ENCODE peak calls at places on chromosome 11, in six cellular contexts. M is stimulated activated CD8-positive, alpha-beta memory T cell treated with anti-CD3 and anti-CD28 coated beads, Interleukin-15, amount 100 ng/mL, for 24 hours; Q is stimulated activated CD4-positive, alpha-beta T cell treated with anti-CD3 and anti-CD28 coated beads, Interleukin-4, amount 100 ng/mL, for 48 hours; D is fibroblast of gingiva; B is NCI-H1105; O is activated naive CD8-positive, alpha-beta T cell treated with anti-CD3 and anti-CD28 coated beads, Interleukin-2, amount 10 ng/mL, durations not matched to agents 7 days and 5 days. V is an unnamed sample.
A peak's percentile ranks its signal among the peaks of the same experiment; 100 is the strongest.

GRCh38 chr11:65444314-65445051 is 21.9 kb downstream of the NEAT1 start:
- DNase-seq in M (no peak), Q (no peak), D (peak; percentile 72), B (no peak), O (peak; percentile 37), V (peak; percentile 61)

GRCh38 chr11:70466154-70466553 is 67.8 kb downstream of the CTTN start:
- DNase-seq in M (no peak), Q (no peak), D (no peak), B (no peak), O (no peak), V (no peak)

GRCh38 chr11:19820100-19820499 is 107.5 kb downstream of the NAV2 start:
- DNase-seq in M (no peak), Q (no peak), D (peak; percentile 60), B (no peak), O (no peak), V (no peak)

GRCh38 chr11:65700377-65700776 is 11.7 kb upstream of the KAT5 start:
- DNase-seq in M (no peak), Q (no peak), D (no peak), B (no peak), O (no peak), V (no peak)

GRCh38 chr11:61972796-61973602 is 5.6 kb upstream of the FTH1 start:
- DNase-seq in M (no peak), Q (no peak), D (no peak), B (no peak), O (no peak), V (no peak)

GRCh38 chr11:26297179-26297970 is 34.6 kb upstream of the ANO3 start:
- DNase-seq in M (no peak), Q (no peak), D (peak; percentile 82), B (peak; percentile 69), O (no peak), V (no peak)

GRCh38 chr11:80841716-80842115 is 1400.9 kb upstream of the TENM4 start:
- DNase-seq in M (no peak), Q (no peak), D (no peak), B (no peak), O (no peak), V (no peak)

GRCh38 chr11:123373754-123374621 is 56.1 kb upstream of the GRAMD1B start:
- DNase-seq in M (no peak), Q (no peak), D (no peak), B (no peak), O (no peak), V (no peak)

GRCh38 chr11:57638811-57639320 is 10.8 kb downstream of the YPEL4 start:
- DNase-seq in M (no peak), Q (no peak), D (no peak), B (no peak), O (peak; percentile 43), V (no peak)

V was measured in activated effector memory CD4-positive, alpha-beta T cell treated with anti-CD3 and anti-CD28 coated beads, Interleukin-2, amount 50 U/mL, for 16 hours.